ENCODE peak calls at places on chromosomes 4 and X, in five cellular contexts. One of them, this sample, is unnamed.

GRCh38 chr4:14877246-14878220 is 124.7 kb upstream of the CPEB2 start:
- DNase-seq in body of pancreas: peak; percentile 27
- DNase-seq in GM12891: no peak
- DNase-seq in right lobe of liver: no peak
- DNase-seq in A549: no peak
- DNase-seq in this sample: no peak

GRCh38 chr4:4200624-4201023 is 26.1 kb downstream of the OTOP1 start:
- DNase-seq in body of pancreas: no peak
- DNase-seq in GM12891: no peak
- DNase-seq in right lobe of liver: no peak
- DNase-seq in A549: no peak
- DNase-seq in this sample: no peak

GRCh38 chr4:13920901-13921300 is 293.4 kb upstream of the BOD1L1 start:
- DNase-seq in body of pancreas: peak; percentile 41
- DNase-seq in GM12891: no peak
- DNase-seq in right lobe of liver: no peak
- DNase-seq in A549: peak; percentile 93
- DNase-seq in this sample: peak; percentile 51

GRCh38 chrX:41152221-41152620 is 67.0 kb downstream of the USP9X start:
- DNase-seq in body of pancreas: no peak
- DNase-seq in GM12891: no peak
- DNase-seq in right lobe of liver: no peak
- DNase-seq in A549: no peak
- DNase-seq in this sample: no peak

GRCh38 chr4:117085185-117085701 is at the start of gene TRAM1L1:
- DNase-seq in body of pancreas: peak; percentile 61
- DNase-seq in GM12891: peak; percentile 40
- DNase-seq in right lobe of liver: peak; percentile 45
- DNase-seq in A549: peak; percentile 61
- DNase-seq in this sample: no peak

GRCh38 chr4:185740471-185740873 is 71.5 kb downstream of the SORBS2 start:
- DNase-seq in body of pancreas: peak; percentile 26
- DNase-seq in GM12891: no peak
- DNase-seq in right lobe of liver: no peak
- DNase-seq in A549: no peak
- DNase-seq in this sample: no peak

GRCh38 chr4:107863850-107864371 is 39.2 kb downstream of the SGMS2 start:
- DNase-seq in body of pancreas: peak; percentile 45
- DNase-seq in GM12891: no peak
- DNase-seq in right lobe of liver: peak; percentile 78
- DNase-seq in A549: peak; percentile 19
- DNase-seq in this sample: no peak

GRCh38 chrX:41445781-41446358 is 1.3 kb upstream of the NYX start:
- DNase-seq in body of pancreas: no peak
- DNase-seq in GM12891: no peak
- DNase-seq in right lobe of liver: no peak
- DNase-seq in A549: no peak
- DNase-seq in this sample: no peak

GRCh38 chr4:7956306-7957112 is 16.8 kb upstream of the AFAP1 start:
- DNase-seq in body of pancreas: peak; percentile 44
- DNase-seq in GM12891: no peak
- DNase-seq in right lobe of liver: no peak
- DNase-seq in A549: peak; percentile 48
- DNase-seq in this sample: peak; percentile 64

GRCh38 chr4:66814277-66814676 is 731.0 kb downstream of the CENPC start:
- DNase-seq in body of pancreas: no peak
- DNase-seq in GM12891: no peak
- DNase-seq in right lobe of liver: no peak
- DNase-seq in A549: no peak
- DNase-seq in this sample: no peak

GRCh38 chr4:124484008-124484407 is 228.5 kb downstream of the ANKRD50 start:
- DNase-seq in body of pancreas: no peak
- DNase-seq in GM12891: no peak
- DNase-seq in right lobe of liver: no peak
- DNase-seq in A549: no peak
- DNase-seq in this sample: no peak

GRCh38 chr4:949656-950055 is 17.4 kb downstream of the TMEM175 start:
- DNase-seq in body of pancreas: no peak
- DNase-seq in GM12891: no peak
- DNase-seq in right lobe of liver: no peak
- DNase-seq in A549: no peak
- DNase-seq in this sample: no peak

GRCh38 chrX:69068295-69069085 is 96.8 kb downstream of the PJA1 start:
- DNase-seq in body of pancreas: no peak
- DNase-seq in GM12891: no peak
- DNase-seq in right lobe of liver: no peak
- DNase-seq in A549: no peak
- DNase-seq in this sample: no peak

GRCh38 chrX:31353095-31353494 is 281.3 kb upstream of the FTHL17 start:
- DNase-seq in body of pancreas: no peak
- DNase-seq in GM12891: no peak
- DNase-seq in right lobe of liver: no peak
- DNase-seq in A549: no peak
- DNase-seq in this sample: peak; percentile 3

GRCh38 chr4:9602389-9602914 is 158.2 kb downstream of the DEFB131A start:
- DNase-seq in body of pancreas: no peak
- DNase-seq in GM12891: no peak
- DNase-seq in right lobe of liver: no peak
- DNase-seq in A549: no peak
- DNase-seq in this sample: no peak

GRCh38 chr4:6546681-6547447 is 28.1 kb upstream of the MAN2B2 start:
- DNase-seq in body of pancreas: peak; percentile 49
- DNase-seq in GM12891: peak; percentile 50
- DNase-seq in right lobe of liver: no peak
- DNase-seq in A549: peak; percentile 75
- DNase-seq in this sample: peak; percentile 73

GRCh38 chr4:101065935-101066485 is 281.3 kb downstream of the PPP3CA start:
- DNase-seq in body of pancreas: no peak
- DNase-seq in GM12891: no peak
- DNase-seq in right lobe of liver: no peak
- DNase-seq in A549: no peak
- DNase-seq in this sample: no peak

GRCh38 chr4:91840359-91840758 is 463.4 kb upstream of the GRID2 start:
- DNase-seq in body of pancreas: no peak
- DNase-seq in GM12891: no peak
- DNase-seq in right lobe of liver: no peak
- DNase-seq in A549: no peak
- DNase-seq in this sample: no peak

GRCh38 chr4:108170729-108171540 is 2.2 kb upstream of the LEF1 start:
- DNase-seq in body of pancreas: no peak
- DNase-seq in GM12891: no peak
- DNase-seq in right lobe of liver: no peak
- DNase-seq in A549: no peak
- DNase-seq in this sample: no peak

GRCh38 chr4:146520894-146521542 is 722 bp downstream of the SLC10A7 start:
- DNase-seq in body of pancreas: peak; percentile 72
- DNase-seq in GM12891: no peak
- DNase-seq in right lobe of liver: peak; percentile 49
- DNase-seq in A549: peak; percentile 6
- DNase-seq in this sample: no peak

GRCh38 chr4:140615451-140615850 is 46.7 kb upstream of the UCP1 start:
- DNase-seq in body of pancreas: no peak
- DNase-seq in GM12891: no peak
- DNase-seq in right lobe of liver: no peak
- DNase-seq in A549: no peak
- DNase-seq in this sample: no peak

GRCh38 chrX:129701624-129702069 is 37.1 kb upstream of the XPNPEP2 start:
- DNase-seq in body of pancreas: peak; percentile 22
- DNase-seq in GM12891: no peak
- DNase-seq in right lobe of liver: no peak
- DNase-seq in A549: no peak
- DNase-seq in this sample: no peak

DNA sequence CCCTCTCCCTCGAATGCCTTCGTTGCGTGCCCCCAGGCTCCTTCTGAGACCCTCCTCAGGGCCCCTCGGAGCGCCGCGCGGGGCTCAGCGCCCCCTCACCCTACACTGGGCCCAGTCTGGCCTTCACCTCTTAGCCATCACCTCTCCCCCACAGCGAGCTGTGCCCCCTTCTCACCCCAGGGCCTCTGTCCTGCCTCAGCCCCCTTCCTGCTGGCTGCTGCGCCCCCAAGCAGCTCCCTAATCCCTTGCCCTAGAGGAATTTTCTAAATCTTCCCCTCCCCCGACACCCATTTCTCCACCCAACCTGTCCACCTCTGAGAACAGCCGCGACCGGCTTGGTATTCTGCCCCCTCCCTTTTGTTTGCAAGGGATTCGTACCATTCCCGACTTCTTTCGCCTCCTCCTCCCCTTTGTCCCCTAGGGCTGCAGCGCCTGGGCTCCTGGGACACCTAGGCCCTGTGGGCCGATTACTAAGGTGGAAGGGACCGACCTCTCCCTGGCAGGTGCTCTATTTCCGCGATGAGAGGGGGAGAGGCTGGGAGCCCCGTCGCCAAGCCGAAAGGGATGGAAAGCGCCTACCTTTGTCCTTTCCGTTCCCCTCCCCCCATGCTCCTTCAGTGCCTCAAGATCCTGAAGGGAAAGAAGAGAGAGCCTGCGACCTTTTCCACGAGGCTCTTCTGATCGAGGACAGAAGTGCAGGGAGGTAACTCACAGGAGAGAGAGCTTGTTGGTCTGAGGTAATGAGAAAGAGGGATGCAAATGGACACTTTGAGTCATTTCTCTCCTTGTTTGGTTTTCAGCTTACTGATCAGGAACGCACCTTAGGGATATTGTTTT is 10.9 kb downstream of the DLG3 start:
- DNase-seq in body of pancreas: peak; percentile 36
- DNase-seq in GM12891: no peak
- DNase-seq in right lobe of liver: no peak
- DNase-seq in A549: no peak
- DNase-seq in this sample: no peak
- TF ChIP-seq POLR2A in body of pancreas: peak; percentile 30
- TF ChIP-seq POLR2A in GM12891: no peak
- TF ChIP-seq POLR2A in right lobe of liver: no peak
- TF ChIP-seq POLR2A in A549: no peak
- TF ChIP-seq POLR2A in this sample: no peak

GRCh38 chr4:151324124-151324448 is 1.3 kb downstream of the SH3D19 start:
- DNase-seq in body of pancreas: no peak
- DNase-seq in GM12891: no peak
- DNase-seq in right lobe of liver: no peak
- DNase-seq in A549: no peak
- DNase-seq in this sample: no peak

GRCh38 chr4:151324449-151325319 is 721 bp downstream of the SH3D19 start:
- DNase-seq in body of pancreas: peak; percentile 66
- DNase-seq in GM12891: no peak
- DNase-seq in right lobe of liver: peak; percentile 93
- DNase-seq in A549: peak; percentile 80
- DNase-seq in this sample: peak; percentile 32

GRCh38 chr4:151329217-151330007 is 4.0 kb upstream of the SH3D19 start:
- DNase-seq in body of pancreas: no peak
- DNase-seq in GM12891: no peak
- DNase-seq in right lobe of liver: no peak
- DNase-seq in A549: peak; percentile 68
- DNase-seq in this sample: no peak

GRCh38 chr4:151322565-151322964 is 2.8 kb downstream of the SH3D19 start:
- DNase-seq in body of pancreas: no peak
- DNase-seq in GM12891: no peak
- DNase-seq in right lobe of liver: no peak
- DNase-seq in A549: no peak
- DNase-seq in this sample: no peak

DNA sequence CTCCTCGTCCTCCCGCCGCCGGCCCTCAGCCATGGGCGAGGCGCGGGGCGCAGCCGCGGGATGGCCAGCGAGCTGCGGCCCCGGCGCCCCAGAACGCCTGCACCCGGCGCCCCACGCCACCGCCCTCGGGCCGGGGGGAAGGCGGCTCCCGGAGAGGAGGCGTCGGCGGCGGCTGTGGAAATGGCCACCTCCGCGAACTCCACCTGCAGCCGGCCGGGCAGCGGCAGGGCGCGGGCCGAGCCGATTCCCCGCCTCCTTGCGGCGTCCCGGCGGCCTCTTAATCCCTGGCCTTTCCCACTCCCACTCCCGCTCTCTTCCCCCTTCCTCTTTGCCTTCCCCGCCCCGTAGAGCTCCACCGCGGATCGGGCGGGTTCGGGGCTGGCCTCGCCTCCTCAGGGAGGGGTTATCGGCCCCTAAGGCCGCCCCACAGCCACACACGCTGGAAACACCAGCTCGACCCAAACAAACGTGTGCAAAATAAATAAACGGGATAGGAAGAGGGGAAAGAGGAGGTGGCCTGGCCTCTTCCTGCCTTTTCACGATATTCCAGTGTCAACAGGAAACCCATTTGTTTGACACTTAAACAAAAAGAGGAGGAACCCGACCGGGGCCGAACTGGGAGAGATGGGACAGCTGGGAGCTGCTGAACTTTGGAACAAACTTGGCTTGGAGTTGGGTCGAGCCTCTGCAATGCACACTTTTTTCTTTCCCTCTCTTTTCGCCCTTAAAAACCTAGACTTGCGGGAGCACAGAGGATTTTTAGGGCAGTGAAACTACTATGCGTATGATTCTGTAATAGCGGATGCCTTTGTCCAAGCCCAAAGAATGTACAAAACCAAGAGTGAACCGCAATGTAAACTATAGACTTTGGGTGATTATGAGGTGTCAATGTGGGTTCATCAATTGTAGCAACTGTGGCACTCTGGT is at the start of gene SH3D19:
- DNase-seq in body of pancreas: peak; percentile 78
- DNase-seq in GM12891: no peak
- DNase-seq in right lobe of liver: peak; percentile 95
- DNase-seq in A549: peak; percentile 84
- DNase-seq in this sample: peak; percentile 49
- TF ChIP-seq POLR2A in body of pancreas: peak; percentile 63
- TF ChIP-seq POLR2A in GM12891: no peak
- TF ChIP-seq POLR2A in right lobe of liver: peak; percentile 93
- TF ChIP-seq POLR2A in A549: peak; percentile 52
- TF ChIP-seq POLR2A in this sample: peak; percentile 47

DNA sequence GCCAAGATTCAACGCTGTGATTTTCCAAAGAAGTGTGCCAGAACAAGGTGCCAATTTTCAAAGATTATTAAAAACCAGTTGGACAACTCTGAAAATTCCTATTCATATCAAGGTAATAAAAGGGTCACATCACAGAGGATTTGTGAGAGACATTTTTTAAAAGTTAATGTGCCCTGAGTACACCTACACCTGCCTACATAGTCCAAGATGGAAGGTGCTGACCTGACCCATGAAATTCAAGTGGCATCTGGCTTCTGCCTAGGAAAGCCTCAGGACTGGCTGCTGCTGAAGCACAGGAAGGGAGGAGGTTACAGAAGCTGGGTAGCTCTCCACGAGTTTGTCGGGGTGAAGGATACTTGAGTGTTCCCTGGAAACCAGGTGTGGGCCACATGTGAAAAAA is 11.4 kb upstream of the ARSJ start:
- DNase-seq in body of pancreas: no peak
- DNase-seq in GM12891: no peak
- DNase-seq in right lobe of liver: no peak
- DNase-seq in A549: no peak
- DNase-seq in this sample: no peak
- TF ChIP-seq POLR2A in body of pancreas: no peak
- TF ChIP-seq POLR2A in GM12891: no peak
- TF ChIP-seq POLR2A in right lobe of liver: no peak
- TF ChIP-seq POLR2A in A549: no peak
- TF ChIP-seq POLR2A in this sample: no peak

GRCh38 chrX:102768984-102769761 is 48.6 kb downstream of the GPRASP3 start:
- DNase-seq in body of pancreas: peak; percentile 91
- DNase-seq in GM12891: peak; percentile 30
- DNase-seq in right lobe of liver: peak; percentile 83
- DNase-seq in A549: peak; percentile 94
- DNase-seq in this sample: peak; percentile 52
- TF ChIP-seq POLR2A in body of pancreas: peak; percentile 74
- TF ChIP-seq POLR2A in GM12891: peak; percentile 68
- TF ChIP-seq POLR2A in right lobe of liver: peak; percentile 27
- TF ChIP-seq POLR2A in A549: peak; percentile 52
- TF ChIP-seq POLR2A in this sample: peak; percentile 38

This sample was measured in H54.